ENCODE peak calls at places on chromosomes 2 and 18, in seven cellular contexts. K, W, D, H, F, N and L are unnamed samples.

GRCh38 chr2:163236553-163236952 is 398.0 kb upstream of the KCNH7 start:
- DNase-seq in H (no peak), K (no peak), W (no peak), N (no peak), F (no peak), D (no peak), L (no peak)

GRCh38 chr18:58091099-58091611 is 47.1 kb downstream of the NEDD4L start:
- DNase-seq in N (no peak), H (no peak), W (no peak), F (peak), D (no peak), K (no peak), L (no peak)

GRCh38 chr2:40412456-40412855 is 39.4 kb downstream of the SLC8A1 start:
- DNase-seq in F (no peak), W (no peak), N (no peak), D (no peak), K (no peak), H (no peak), L (no peak)

GRCh38 chr18:51164327-51165290 is 32.9 kb downstream of the MEX3C start:
- DNase-seq in N (no peak), H (no peak), D (no peak), K (no peak), W (no peak), F (no peak), L (no peak)

GRCh38 chr2:180370476-180371205 is 363.5 kb upstream of the CWC22 start:
- DNase-seq in D (no peak), H (no peak), N (no peak), W (no peak), K (no peak), F (no peak), L (no peak)

GRCh38 chr2:222594679-222595078 is 61.2 kb downstream of the FARSB start:
- DNase-seq in F (no peak), W (no peak), H (no peak), K (no peak), D (no peak), N (no peak), L (no peak)

GRCh38 chr2:99481941-99482340 is 7.9 kb downstream of the REV1 start:
- DNase-seq in N (no peak), K (no peak), F (peak), H (no peak), D (no peak), W (no peak), L (no peak)

GRCh38 chr2:85797959-85798358 is 44.2 kb downstream of the ATOH8 start:
- DNase-seq in F (peak), D (no peak), K (peak), N (no peak), W (peak), H (no peak), L (no peak)

GRCh38 chr2:235976516-235976915 is 191.7 kb downstream of the GBX2 start:
- DNase-seq in D (no peak), F (no peak), H (no peak), W (no peak), N (no peak), K (no peak), L (no peak)

GRCh38 chr2:30306522-30306921 is 75.2 kb downstream of the LBH start:
- DNase-seq in N (no peak), W (no peak), D (no peak), F (no peak), K (no peak), H (no peak), L (no peak)

GRCh38 chr2:37789988-37790387 is 118.5 kb upstream of the CDC42EP3 start:
- DNase-seq in W (no peak), N (no peak), D (no peak), F (no peak), K (no peak), H (no peak), L (no peak)

GRCh38 chr2:145085616-145086015 is 565.7 kb upstream of the ZEB2 start:
- DNase-seq in K (no peak), F (no peak), N (no peak), H (no peak), W (no peak), D (no peak), L (no peak)

GRCh38 chr2:233867993-233868532 is at the start of gene MSL3B:
- DNase-seq in N (no peak), W (peak), H (no peak), K (no peak), D (peak), F (peak), L (no peak)
- TF ChIP-seq POLR2A in N (no peak), W (peak), H (no peak), K (no peak), D (no peak), F (no peak), L (no peak)

GRCh38 chr2:117859532-117859911 is 45.0 kb downstream of the DDX18 start:
- DNase-seq in D (no peak), H (no peak), F (no peak), W (no peak), N (no peak), K (no peak), L (no peak)

GRCh38 chr2:117856415-117857210 is 42.1 kb downstream of the DDX18 start:
- DNase-seq in W (peak), D (no peak), K (no peak), F (no peak), H (no peak), N (no peak), L (no peak)

GRCh38 chr2:117858892-117859531 is 44.5 kb downstream of the DDX18 start:
- DNase-seq in F (no peak), H (no peak), W (no peak), D (no peak), K (no peak), N (no peak), L (no peak)

GRCh38 chr2:117859924-117860647 is 45.6 kb downstream of the DDX18 start:
- DNase-seq in H (no peak), D (no peak), F (no peak), N (no peak), W (no peak), K (no peak), L (no peak)

DNA sequence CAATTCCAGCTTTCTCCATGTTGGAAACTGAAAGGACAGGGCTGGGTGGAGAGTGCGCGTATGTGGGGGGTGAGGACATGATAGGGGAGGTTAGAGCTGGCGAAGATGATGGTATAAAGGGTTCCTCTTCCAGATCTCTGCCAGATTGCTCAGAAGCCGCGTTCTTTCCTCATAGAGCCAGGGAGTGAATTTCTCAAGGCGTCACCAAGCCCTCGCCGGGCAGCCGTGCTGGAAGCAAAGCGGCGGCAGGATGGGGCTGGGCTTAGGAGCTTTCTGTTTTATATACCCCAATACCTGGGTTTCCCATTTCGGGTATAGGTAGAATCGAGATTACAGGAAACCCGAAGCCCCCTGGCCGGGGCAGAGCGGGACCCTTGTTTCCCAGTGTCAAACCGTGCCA is 43.8 kb downstream of the DDX18 start:
- DNase-seq in K (no peak), F (no peak), N (no peak), H (no peak), W (no peak), D (no peak), L (no peak)
- H3K4me3 ChIP-seq in K (no peak), F (no peak), N (no peak), H (no peak), W (no peak), D (no peak), L (no peak)

GRCh38 chr2:97663626-97663961 is 250 bp downstream of the ACTR1B start:
- DNase-seq in F (no peak), D (no peak), H (no peak), W (no peak), N (no peak), K (no peak), L (no peak)

GRCh38 chr2:97662386-97662894 is 1.4 kb downstream of the ACTR1B start:
- DNase-seq in H (no peak), F (no peak), K (no peak), W (no peak), N (no peak), D (no peak), L (no peak)

GRCh38 chr2:97662895-97663625 is 784 bp downstream of the ACTR1B start:
- DNase-seq in N (peak), F (peak), D (peak), K (peak), W (peak), H (peak), L (peak)

GRCh38 chr2:97664636-97664970 is 759 bp upstream of the ACTR1B start:
- DNase-seq in F (no peak), D (no peak), K (no peak), N (no peak), H (no peak), W (no peak), L (no peak)

GRCh38 chr2:97663962-97664635 is at the start of gene ACTR1B:
- DNase-seq in W (peak), F (peak), D (peak), K (peak), N (peak), H (peak), L (peak)
- TF ChIP-seq POLR2A in W (peak), F (peak), D (peak), K (no peak), N (peak), H (peak), L (peak)

GRCh38 chr2:161418715-161419337 is 2.7 kb downstream of the TBR1 start:
- DNase-seq in N (no peak), D (no peak), H (no peak), W (no peak), F (no peak), K (no peak), L (no peak)
- H3K4me3 ChIP-seq in N (no peak), D (no peak), H (no peak), W (no peak), F (no peak), K (peak), L (no peak)

DNA sequence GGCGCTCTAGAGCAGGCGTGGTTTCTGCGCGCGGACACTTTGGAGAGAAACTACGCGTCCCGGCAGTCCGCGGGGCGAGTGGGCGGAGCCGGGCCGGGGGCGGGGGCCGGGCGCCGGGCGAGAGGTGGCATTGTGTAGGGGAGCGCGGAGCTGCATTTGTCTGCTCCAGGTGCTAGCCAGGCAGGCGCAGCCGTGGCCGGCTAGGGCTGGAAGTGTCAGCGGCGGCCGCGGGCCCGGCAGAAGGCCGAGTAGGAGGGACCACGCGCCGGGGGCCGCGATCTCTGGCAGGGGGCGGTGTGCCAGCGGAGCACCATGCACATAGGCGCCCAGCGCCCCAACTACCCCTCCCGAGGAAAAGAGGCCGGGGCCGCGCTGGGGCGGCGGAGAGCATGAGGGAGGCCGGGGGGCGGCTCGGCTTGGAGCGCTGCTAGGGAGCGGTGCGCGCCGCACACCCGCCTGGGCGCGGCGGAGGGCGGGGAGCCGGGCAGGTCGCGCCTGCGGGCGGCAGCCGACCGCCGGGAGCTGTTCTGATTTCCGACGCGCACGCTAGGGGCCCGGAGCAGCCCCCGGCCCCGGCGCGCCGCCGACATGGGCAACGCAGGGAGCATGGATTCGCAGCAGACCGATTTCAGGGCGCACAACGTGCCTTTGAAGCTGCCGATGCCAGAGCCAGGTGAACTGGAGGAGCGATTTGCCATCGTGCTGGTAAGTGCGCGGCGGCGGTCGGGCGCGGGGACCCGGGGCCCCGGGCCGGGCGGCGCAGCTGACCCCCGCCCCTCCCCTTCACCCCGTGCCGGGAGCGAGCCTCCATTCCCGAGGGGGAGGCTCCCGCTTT is at the start of gene FMNL2:
- DNase-seq in H (peak), W (peak), F (peak), K (peak), D (peak), N (peak), L (peak)
- TF ChIP-seq POLR2A in H (peak), W (peak), F (peak), K (no peak), D (peak), N (peak), L (peak)

GRCh38 chr2:109032229-109032800 is 43.3 kb upstream of the EDAR start:
- DNase-seq in F (no peak), W (no peak), H (no peak), N (no peak), D (no peak), K (peak), L (no peak)

GRCh38 chr2:109029444-109030193 is 40.6 kb upstream of the EDAR start:
- DNase-seq in N (no peak), F (no peak), D (no peak), K (peak), W (no peak), H (no peak), L (no peak)

GRCh38 chr2:109031481-109032228 is 42.6 kb upstream of the EDAR start:
- DNase-seq in K (peak), D (peak), N (peak), F (peak), W (peak), H (peak), L (peak)

GRCh38 chr2:109028738-109029443 is 39.9 kb upstream of the EDAR start:
- DNase-seq in K (peak), H (no peak), D (no peak), F (no peak), W (no peak), N (no peak), L (no peak)

GRCh38 chr2:109030870-109031480 is 42.0 kb upstream of the EDAR start:
- DNase-seq in F (no peak), H (no peak), D (no peak), W (no peak), N (no peak), K (peak), L (no peak)
- H3K4me3 ChIP-seq in F (no peak), H (peak), D (peak), W (peak), N (peak), K (peak), L (peak)